ENCODE peak calls at places on chromosomes 4 and X, in four cellular contexts. F is K562, V is SK-N-SH, J is HepG2. S is an unnamed sample.

GRCh38 chrX:115428011-115428410 is 133.0 kb upstream of the PLS3 start:
- DNase-seq in F (no peak), V (no peak), J (no peak), S (no peak)

GRCh38 chr4:86493460-86493859 is 100.7 kb upstream of the PTPN13 start:
- DNase-seq in F (no peak), J (no peak), V (no peak), S (no peak)

GRCh38 chrX:149837639-149838038 is 43.3 kb upstream of the MAGEA8 start:
- DNase-seq in J (no peak), F (no peak), V (no peak), S (peak)

GRCh38 chr4:68461790-68462189 is 14.5 kb downstream of the TMPRSS11E start:
- DNase-seq in J (no peak), F (no peak), V (no peak), S (no peak)

GRCh38 chrX:115503099-115503498 is 57.9 kb upstream of the PLS3 start:
- DNase-seq in J (no peak), F (no peak), V (no peak), S (peak)

GRCh38 chrX:73668779-73669178 is 105.8 kb downstream of the CHIC1 start:
- DNase-seq in V (no peak), J (no peak), F (no peak), S (no peak)

GRCh38 chr4:6313216-6313615 is 43.6 kb downstream of the WFS1 start:
- DNase-seq in F (no peak), J (no peak), V (no peak), S (no peak)

GRCh38 chr4:54643172-54643571 is 14.6 kb upstream of the KIT start:
- DNase-seq in F (no peak), J (no peak), V (no peak), S (no peak)

GRCh38 chr4:79514637-79515320 is 106.8 kb upstream of the GK2 start:
- DNase-seq in V (no peak), J (no peak), F (no peak), S (no peak)

DNA sequence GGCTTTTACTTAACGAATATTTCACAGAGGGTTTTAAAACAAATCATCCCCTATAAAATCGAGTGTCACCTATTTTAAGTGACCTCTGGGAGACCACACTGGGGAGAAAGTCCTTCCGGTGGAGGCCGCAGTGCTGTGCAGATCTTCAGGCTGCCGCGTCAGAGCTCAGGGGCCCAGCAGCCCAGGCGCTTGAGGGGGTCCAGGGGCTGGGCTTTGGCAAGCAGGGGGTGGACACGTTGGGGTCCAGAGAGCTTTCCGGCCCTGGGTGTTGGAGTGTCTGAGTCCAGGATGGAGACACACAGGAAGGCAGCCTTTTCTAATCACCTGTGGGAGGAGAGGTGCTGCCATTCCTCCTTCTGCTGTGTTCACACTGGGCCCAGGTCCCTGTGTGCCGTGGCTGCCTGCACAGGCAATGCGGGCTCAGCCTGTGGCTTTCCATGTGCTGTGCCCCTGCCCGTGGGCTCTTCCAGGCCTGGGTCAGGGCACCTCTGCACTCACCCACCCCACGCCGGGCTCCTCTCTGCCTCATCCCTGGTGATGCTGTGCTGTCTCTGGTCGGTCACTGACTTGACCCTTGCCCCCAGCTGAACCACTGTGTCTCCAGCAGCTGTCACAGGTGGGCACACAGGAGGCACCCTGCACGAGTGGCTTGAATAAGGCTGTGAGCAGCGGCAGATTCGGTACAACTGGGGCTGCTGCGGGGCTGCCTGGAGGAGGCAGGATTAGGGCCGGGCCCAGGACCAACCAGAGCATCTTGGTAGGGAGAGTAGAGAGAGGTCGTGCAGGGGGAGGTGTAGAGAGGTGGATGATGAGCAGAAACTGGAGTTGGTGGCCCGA is 10.0 kb downstream of the HTRA3 start:
- DNase-seq in V (no peak), F (no peak), J (no peak), S (no peak)
- TF ChIP-seq NFIC in V (no peak), F (no peak), J (no peak), S (no peak)

DNA sequence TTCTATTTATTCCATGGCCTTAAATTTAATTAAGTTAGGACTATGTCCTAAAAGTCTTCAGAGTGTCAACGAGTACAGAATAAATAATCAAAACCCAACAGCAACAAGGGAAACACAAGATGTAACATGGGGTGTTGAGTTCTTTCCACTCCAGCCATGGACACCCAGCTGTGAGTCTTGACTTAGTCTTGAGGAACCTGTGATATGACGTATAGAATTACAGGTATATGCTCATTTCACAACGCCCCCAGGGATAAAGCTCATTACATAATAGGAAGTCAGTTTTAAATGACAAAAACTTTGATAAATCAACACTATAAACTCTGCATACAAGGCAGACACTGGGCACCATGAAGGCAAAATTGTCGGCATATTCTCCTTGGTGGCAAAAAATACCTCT is 200.0 kb upstream of the CASK start:
- DNase-seq in J (no peak), V (no peak), F (no peak), S (no peak)
- TF ChIP-seq NFIC in J (no peak), V (no peak), F (no peak), S (no peak)

DNA sequence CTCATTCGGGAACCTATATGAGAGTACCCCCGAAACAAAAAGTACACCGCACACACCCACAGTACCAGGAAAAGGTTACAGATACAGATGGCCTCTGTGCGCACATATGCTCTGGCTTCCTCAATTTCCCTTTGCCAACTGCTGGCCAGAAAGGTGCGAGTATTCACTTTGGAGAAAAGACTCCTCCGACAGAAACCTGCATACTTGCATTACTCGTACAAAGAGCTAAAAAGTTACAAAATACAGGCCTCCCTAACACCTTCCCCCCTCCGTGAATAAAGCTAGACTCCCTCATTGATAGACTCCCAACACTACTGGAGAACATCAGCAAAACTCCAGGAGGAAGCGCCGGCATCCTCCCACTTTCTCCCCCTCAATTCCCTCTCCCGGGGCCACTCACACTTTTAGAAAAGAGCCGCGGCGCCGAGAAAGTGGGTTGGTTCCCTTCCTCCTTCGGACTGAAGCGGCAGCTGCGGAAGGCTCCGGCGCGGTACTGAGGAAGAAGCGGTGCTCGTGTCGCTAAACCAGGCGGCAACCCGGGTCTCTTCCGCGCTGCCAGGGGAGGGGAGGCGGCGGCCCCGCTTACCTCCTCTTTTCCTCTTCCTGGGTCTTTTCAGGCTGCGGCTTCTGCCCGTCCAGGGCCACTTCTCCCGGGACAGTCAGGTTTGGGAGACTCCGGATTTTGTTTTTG is 1.2 kb downstream of the FBXW7 start:
- DNase-seq in V (peak), J (no peak), F (peak), S (no peak)
- TF ChIP-seq NFIC in V (no peak), J (no peak), F (no peak), S (no peak)

DNA sequence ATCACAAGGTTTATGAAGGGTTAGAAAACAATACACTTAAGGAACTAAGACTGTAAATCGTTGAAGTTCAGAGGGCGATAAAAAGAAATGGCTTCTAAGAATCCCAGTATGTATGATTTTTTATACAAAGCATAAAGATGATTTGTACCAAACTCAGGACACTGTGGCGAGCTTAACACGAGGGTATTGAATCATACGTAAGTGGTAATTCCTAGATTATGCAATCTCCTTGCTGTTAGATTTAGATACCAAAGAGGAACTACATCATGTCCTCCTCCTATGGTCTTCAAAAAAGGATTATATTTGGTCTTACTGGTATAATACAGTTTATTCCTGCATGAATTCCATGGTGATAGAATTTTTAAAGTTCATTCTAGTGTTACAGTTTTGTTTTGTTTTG is 23.9 kb downstream of the NFKB1 start:
- DNase-seq in V (no peak), J (no peak), F (no peak), S (no peak)
- TF ChIP-seq NFIC in V (no peak), J (no peak), F (no peak), S (no peak)

DNA sequence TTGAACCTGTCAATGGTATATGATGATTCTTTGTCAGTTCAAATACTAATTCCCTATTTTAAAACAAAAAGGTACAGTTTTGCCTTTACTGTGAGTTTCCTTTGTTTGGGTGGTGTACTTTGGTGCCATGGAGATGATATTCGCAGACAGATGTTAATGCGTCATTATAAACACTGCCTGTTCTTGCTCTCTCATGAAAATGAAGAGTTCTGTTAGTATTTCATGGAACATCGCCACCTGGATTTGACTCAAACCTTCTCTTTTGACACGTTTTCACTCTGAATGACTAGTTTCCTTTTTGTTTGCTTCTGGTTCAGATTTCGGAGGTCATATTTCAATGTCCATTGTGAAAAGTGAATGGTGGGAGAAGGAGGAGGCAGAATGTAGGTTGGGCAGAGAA is 6.9 kb upstream of the CTSO start:
- DNase-seq in J (no peak), V (no peak), F (no peak), S (no peak)
- TF ChIP-seq NFIC in J (no peak), V (no peak), F (no peak), S (no peak)

DNA sequence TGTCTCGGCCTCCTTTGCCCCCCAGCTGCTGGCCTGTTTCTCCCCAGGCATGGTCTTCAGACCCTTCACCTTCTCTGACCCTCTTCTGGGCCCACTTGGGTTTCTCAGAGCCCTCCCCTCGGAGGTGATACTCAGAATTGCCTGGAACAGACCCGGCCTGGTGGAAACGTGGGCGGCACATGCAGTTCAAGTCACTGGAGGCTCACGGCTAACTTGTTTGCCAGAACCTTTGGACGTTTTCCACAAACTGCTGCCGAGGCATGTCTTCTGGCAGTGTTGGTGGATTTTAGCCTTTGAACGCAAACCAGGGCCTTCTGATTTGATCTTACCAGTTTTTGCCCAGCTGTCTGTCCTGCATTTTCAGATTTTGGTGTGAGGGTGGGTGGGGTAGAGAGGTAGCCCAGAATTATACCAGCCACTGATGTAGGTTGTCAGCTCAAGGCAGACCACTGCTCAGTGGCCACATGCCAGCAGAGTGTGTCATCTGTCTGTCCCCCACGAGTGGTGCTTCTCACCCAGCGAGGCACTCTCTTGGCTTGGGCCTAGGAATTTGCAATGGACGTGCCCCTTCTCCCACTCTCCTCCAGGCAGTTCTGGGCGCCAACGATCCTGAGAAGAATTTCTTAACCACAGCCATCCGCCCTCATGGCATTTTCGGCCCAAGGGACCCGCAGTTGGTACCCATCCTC is 32.5 kb upstream of the ZNF185 start:
- DNase-seq in J (no peak), V (no peak), F (no peak), S (no peak)
- TF ChIP-seq NFIC in J (no peak), V (no peak), F (no peak), S (no peak)

GRCh38 chr4:130071746-130072145 is 975.8 kb downstream of the C4orf33 start:
- DNase-seq in V (no peak), F (no peak), J (no peak), S (no peak)
- TF ChIP-seq NFIC in V (no peak), F (no peak), J (no peak), S (no peak)

GRCh38 chrX:151899622-151900021 is 13.1 kb upstream of the MAGEA4 start:
- DNase-seq in V (no peak), J (no peak), F (no peak), S (no peak)
- TF ChIP-seq NFIC in V (peak), J (no peak), F (no peak), S (no peak)

S was measured in GM12878.